ENCODE peak calls at places on chromosome 5, in ten cellular contexts. Y is SK-N-SH, H is esophagus muscularis mucosa, W is transverse colon, E is suprapubic skin, N is HepG2, X is GM12878, F is sigmoid colon, O is K562, S is H1. P is an unnamed sample.
A peak's percentile ranks its signal among the peaks of the same experiment; 100 is the strongest.

GRCh38 chr5:138508958-138509357 is 34.1 kb downstream of the ETF1 start:
- DNase-seq in W (no peak), N (peak; percentile 47), F (no peak), H (no peak), E (no peak), O (no peak), S (no peak), Y (no peak), X (no peak), P (no peak)

GRCh38 chr5:139335811-139336210 is 5.8 kb upstream of the PAIP2 start:
- DNase-seq in O (no peak), E (no peak), S (no peak), W (no peak), X (no peak), H (no peak), N (peak; percentile 9), Y (no peak), F (no peak), P (no peak)

GRCh38 chr5:152560508-152561137 is 155.5 kb upstream of the NMUR2 start:
- DNase-seq in O (peak; percentile 17), E (no peak), S (peak; percentile 41), N (peak; percentile 13), Y (peak; percentile 36), X (no peak), W (peak; percentile 46), F (no peak), H (no peak), P (peak; percentile 70)

GRCh38 chr5:173859315-173860038 is 28.7 kb upstream of the CPEB4 start:
- DNase-seq in N (no peak), Y (no peak), S (no peak), F (no peak), X (no peak), E (no peak), W (no peak), O (peak; percentile 42), H (no peak), P (no peak)

GRCh38 chr5:1394881-1395860 is 50.1 kb downstream of the SLC6A3 start:
- DNase-seq in Y (no peak), H (no peak), N (no peak), S (no peak), W (no peak), X (no peak), O (no peak), E (no peak), F (no peak), P (no peak)

GRCh38 chr5:173778784-173779304 is 109.3 kb upstream of the CPEB4 start:
- DNase-seq in O (peak; percentile 43), Y (no peak), X (no peak), H (no peak), E (no peak), F (no peak), S (no peak), W (no peak), N (no peak), P (peak; percentile 43)

GRCh38 chr5:180795771-180796313 is 6.8 kb downstream of the MGAT1 start:
- DNase-seq in Y (no peak), W (no peak), X (no peak), N (no peak), S (no peak), O (no peak), E (no peak), F (peak; percentile 35), H (peak; percentile 77), P (no peak)

GRCh38 chr5:133921899-133922468 is 46.4 kb downstream of the C5orf15 start:
- DNase-seq in N (no peak), O (no peak), W (no peak), F (no peak), X (no peak), H (no peak), S (no peak), E (no peak), Y (peak; percentile 56), P (no peak)

GRCh38 chr5:180026725-180027448 is 44.7 kb downstream of the RNF130 start:
- DNase-seq in E (no peak), O (no peak), H (no peak), W (no peak), F (no peak), X (no peak), N (no peak), S (no peak), Y (peak; percentile 18), P (no peak)

GRCh38 chr5:44536650-44537260 is 147.5 kb upstream of the FGF10 start:
- DNase-seq in S (no peak), N (peak; percentile 25), W (no peak), Y (peak; percentile 35), E (no peak), H (no peak), F (no peak), O (peak; percentile 39), X (no peak), P (peak; percentile 30)

GRCh38 chr5:143341807-143342570 is 61.5 kb downstream of the NR3C1 start:
- DNase-seq in F (no peak), Y (no peak), W (no peak), E (no peak), N (no peak), S (no peak), O (no peak), X (no peak), H (no peak), P (no peak)

GRCh38 chr5:58187473-58188286 is 272.2 kb downstream of the PLK2 start:
- DNase-seq in H (no peak), O (no peak), Y (no peak), W (no peak), S (no peak), F (no peak), X (no peak), E (no peak), N (no peak), P (no peak)

GRCh38 chr5:160930361-160930760 is 78.3 kb upstream of the ATP10B start:
- DNase-seq in O (no peak), F (no peak), Y (no peak), N (no peak), X (no peak), W (no peak), E (no peak), S (peak; percentile 36), H (no peak), P (no peak)

GRCh38 chr5:151671979-151672378 is 14.7 kb downstream of the SPARC start:
- DNase-seq in W (peak; percentile 32), S (no peak), F (no peak), N (no peak), H (no peak), O (no peak), E (no peak), Y (no peak), X (no peak), P (no peak)

DNA sequence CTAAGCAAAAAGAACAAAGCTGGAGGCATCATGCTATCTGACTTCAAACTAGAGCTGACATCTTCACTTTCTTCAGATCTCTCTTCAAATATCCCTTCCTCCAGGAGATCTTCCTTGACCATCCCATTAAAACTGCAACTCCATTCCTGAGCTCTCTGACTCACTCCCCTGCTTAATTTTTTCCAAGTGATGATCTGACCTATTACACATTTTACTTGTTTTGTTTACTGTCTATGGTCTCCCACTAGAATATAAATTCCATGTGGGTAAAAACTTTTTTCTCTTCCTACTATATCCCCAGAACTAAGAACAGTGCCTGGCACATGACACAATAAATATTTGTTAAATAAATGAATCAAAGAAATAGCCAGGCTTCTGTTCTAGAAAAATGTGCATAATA is 87.5 kb downstream of the SLIT3 start:
- DNase-seq in F (no peak), W (no peak), Y (no peak), E (no peak), O (no peak), X (no peak), N (no peak), S (no peak), H (no peak), P (no peak)
- TF ChIP-seq EP300 in F (no peak), W (no peak), Y (no peak), E (no peak), O (no peak), X (no peak), N (no peak), S (no peak), H (no peak), P (no peak)

DNA sequence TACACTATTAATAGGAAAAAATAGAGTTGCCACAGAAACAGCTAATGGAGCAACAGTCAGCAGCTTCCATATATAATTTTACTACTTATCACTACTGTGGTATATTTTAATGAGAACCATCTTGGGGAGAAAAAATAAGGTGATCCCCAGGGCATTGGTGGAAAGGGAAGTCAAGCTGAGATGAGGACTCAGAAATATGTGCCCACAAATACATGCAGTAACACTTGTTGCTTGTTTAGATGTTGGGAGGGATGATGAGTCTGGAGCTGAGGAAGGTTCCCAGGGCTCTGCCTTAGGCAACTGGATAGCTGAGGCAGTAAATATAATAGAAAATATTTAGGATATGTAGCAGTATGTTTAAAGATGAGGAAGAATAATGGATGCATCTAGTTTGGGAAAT is 280.1 kb upstream of the PDE4D start:
- DNase-seq in Y (no peak), X (no peak), N (no peak), O (no peak), F (no peak), H (no peak), E (no peak), S (no peak), W (no peak), P (no peak)
- TF ChIP-seq POLR2AphosphoS5 in Y (no peak), X (no peak), N (no peak), O (no peak), F (no peak), H (no peak), E (no peak), S (no peak), W (no peak), P (no peak)

GRCh38 chr5:156641690-156642089 is 208.4 kb upstream of the PPP1R2B start:
- DNase-seq in E (no peak), Y (no peak), O (no peak), N (no peak), H (no peak), X (no peak), S (no peak), W (no peak), F (no peak), P (no peak)

GRCh38 chr5:156640751-156641241 is 209.3 kb upstream of the PPP1R2B start:
- DNase-seq in H (no peak), F (no peak), N (no peak), Y (no peak), S (no peak), O (no peak), E (no peak), X (no peak), W (no peak), P (no peak)
- TF ChIP-seq EP300 in H (no peak), F (no peak), N (no peak), Y (no peak), S (no peak), O (no peak), E (no peak), X (no peak), W (no peak), P (no peak)

DNA sequence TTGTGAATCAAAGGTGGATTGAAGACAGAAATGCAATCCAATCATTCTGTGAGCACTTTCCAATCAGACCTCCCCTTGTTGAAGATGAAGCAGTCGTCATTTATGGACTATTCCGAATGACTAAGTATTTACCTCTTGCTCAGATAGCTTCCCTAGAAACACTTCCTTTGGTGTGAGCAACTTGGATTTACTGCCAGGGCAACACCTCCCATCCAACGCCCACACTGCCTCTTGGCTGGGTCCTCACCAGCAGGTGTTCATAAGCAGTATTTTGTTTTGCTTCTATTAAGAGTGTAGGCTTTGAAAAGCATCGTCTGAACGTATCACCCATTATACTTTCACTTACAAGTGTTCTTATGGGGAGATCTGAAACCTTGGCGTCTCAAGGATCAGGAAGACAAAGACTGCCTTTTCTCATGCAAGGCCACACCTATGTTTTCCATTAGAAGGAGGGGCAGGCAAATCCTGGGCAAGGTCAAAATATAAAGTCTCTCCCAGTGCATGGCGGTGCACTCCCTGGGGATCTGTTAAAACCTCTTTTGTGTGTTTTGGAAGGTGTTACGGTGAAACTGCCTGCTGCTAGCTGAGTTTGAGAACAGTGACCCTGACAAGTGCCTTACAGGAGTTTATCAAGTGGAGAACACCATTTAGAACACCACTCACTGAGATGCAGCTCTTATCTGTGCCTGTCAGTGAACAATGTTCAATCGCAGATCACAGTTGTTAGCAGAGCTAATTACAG is 10.6 kb upstream of the MARCHF3 start:
- DNase-seq in F (no peak), O (no peak), H (no peak), N (no peak), E (no peak), X (no peak), S (no peak), Y (no peak), W (peak; percentile 56), P (peak; percentile 28)
- TF ChIP-seq POLR2AphosphoS5 in F (no peak), O (no peak), H (no peak), N (no peak), E (no peak), X (no peak), S (no peak), Y (no peak), W (peak; percentile 51), P (no peak)